ENCODE peak calls at places on chromosome 14, in six cellular contexts. One of them, this sample, is unnamed.

GRCh38 chr14:69980457-69981414 is 101.5 kb downstream of the SMOC1 start:
- DNase-seq in HCT116: peak; percentile 15
- DNase-seq in NT2/D1: peak; percentile 16
- DNase-seq in GM23248: no peak
- DNase-seq in H9: peak; percentile 32
- DNase-seq in IMR-90: no peak
- DNase-seq in this sample: no peak

GRCh38 chr14:97943619-97944018 is 1146.4 kb downstream of the VRK1 start:
- DNase-seq in IMR-90: no peak
- DNase-seq in HCT116: no peak
- DNase-seq in H9: no peak
- DNase-seq in NT2/D1: no peak
- DNase-seq in GM23248: no peak
- DNase-seq in this sample: no peak

GRCh38 chr14:35669782-35670181 is 135.8 kb downstream of the INSM2 start:
- DNase-seq in IMR-90: peak; percentile 87
- DNase-seq in HCT116: peak; percentile 66
- DNase-seq in H9: no peak
- DNase-seq in GM23248: peak; percentile 56
- DNase-seq in NT2/D1: no peak
- DNase-seq in this sample: no peak

GRCh38 chr14:50232276-50232642 is 881 bp upstream of the SOS2 start:
- DNase-seq in H9: no peak
- DNase-seq in IMR-90: no peak
- DNase-seq in NT2/D1: no peak
- DNase-seq in HCT116: no peak
- DNase-seq in GM23248: no peak
- DNase-seq in this sample: no peak

GRCh38 chr14:91223028-91223783 is 21.3 kb downstream of the GPR68 start:
- DNase-seq in H9: no peak
- DNase-seq in IMR-90: no peak
- DNase-seq in HCT116: peak; percentile 6
- DNase-seq in NT2/D1: no peak
- DNase-seq in GM23248: no peak
- DNase-seq in this sample: no peak

GRCh38 chr14:74712499-74713394 is at the start of the genes AREL1 and FCF1:
- DNase-seq in H9: peak; percentile 87
- DNase-seq in IMR-90: peak; percentile 91
- DNase-seq in GM23248: peak; percentile 96
- DNase-seq in HCT116: peak; percentile 85
- DNase-seq in NT2/D1: peak; percentile 63
- DNase-seq in this sample: peak; percentile 80

GRCh38 chr14:72583316-72584272 is 310.3 kb downstream of the DPF3 start:
- DNase-seq in NT2/D1: no peak
- DNase-seq in HCT116: no peak
- DNase-seq in IMR-90: peak; percentile 29
- DNase-seq in GM23248: no peak
- DNase-seq in H9: no peak
- DNase-seq in this sample: no peak

GRCh38 chr14:74459289-74459946 is 33.4 kb upstream of the SYNDIG1L start:
- DNase-seq in HCT116: no peak
- DNase-seq in GM23248: peak; percentile 93
- DNase-seq in IMR-90: peak; percentile 69
- DNase-seq in H9: peak; percentile 76
- DNase-seq in NT2/D1: no peak
- DNase-seq in this sample: no peak

GRCh38 chr14:70096866-70097265 is 91.9 kb downstream of the SLC8A3 start:
- DNase-seq in IMR-90: peak; percentile 14
- DNase-seq in GM23248: peak; percentile 45
- DNase-seq in NT2/D1: no peak
- DNase-seq in HCT116: no peak
- DNase-seq in H9: peak; percentile 60
- DNase-seq in this sample: no peak

GRCh38 chr14:90509403-90509802 is 112.6 kb downstream of the CALM1 start:
- DNase-seq in H9: no peak
- DNase-seq in NT2/D1: no peak
- DNase-seq in IMR-90: no peak
- DNase-seq in HCT116: no peak
- DNase-seq in GM23248: no peak
- DNase-seq in this sample: no peak

GRCh38 chr14:101707285-101707842 is 54.1 kb upstream of the PPP2R5C start:
- DNase-seq in GM23248: peak; percentile 84
- DNase-seq in NT2/D1: peak; percentile 60
- DNase-seq in H9: peak; percentile 83
- DNase-seq in HCT116: peak; percentile 70
- DNase-seq in IMR-90: peak; percentile 81
- DNase-seq in this sample: peak; percentile 61

GRCh38 chr14:63993992-63994391 is 141.2 kb downstream of the SYNE2 start:
- DNase-seq in IMR-90: no peak
- DNase-seq in H9: no peak
- DNase-seq in GM23248: no peak
- DNase-seq in HCT116: no peak
- DNase-seq in NT2/D1: no peak
- DNase-seq in this sample: no peak

GRCh38 chr14:23094666-23095195 is at the start of gene ACIN1:
- DNase-seq in IMR-90: peak; percentile 86
- DNase-seq in H9: no peak
- DNase-seq in NT2/D1: peak; percentile 80
- DNase-seq in HCT116: peak; percentile 74
- DNase-seq in GM23248: peak; percentile 90
- DNase-seq in this sample: peak; percentile 72

GRCh38 chr14:36513012-36513420 is 7.0 kb downstream of the NKX2-1 start:
- DNase-seq in HCT116: no peak
- DNase-seq in H9: no peak
- DNase-seq in NT2/D1: no peak
- DNase-seq in GM23248: no peak
- DNase-seq in IMR-90: no peak
- DNase-seq in this sample: no peak

GRCh38 chr14:61179776-61180398 is 101.3 kb downstream of the TMEM30B start:
- DNase-seq in H9: no peak
- DNase-seq in GM23248: no peak
- DNase-seq in HCT116: no peak
- DNase-seq in NT2/D1: no peak
- DNase-seq in IMR-90: peak; percentile 58
- DNase-seq in this sample: no peak

GRCh38 chr14:69850086-69850735 is 29.0 kb upstream of the SMOC1 start:
- DNase-seq in H9: peak; percentile 50
- DNase-seq in HCT116: no peak
- DNase-seq in IMR-90: no peak
- DNase-seq in NT2/D1: no peak
- DNase-seq in GM23248: no peak
- DNase-seq in this sample: no peak

GRCh38 chr14:54902521-54903420 is at the start of gene GCH1:
- DNase-seq in GM23248: peak; percentile 83
- DNase-seq in IMR-90: peak; percentile 16
- DNase-seq in NT2/D1: peak; percentile 28
- DNase-seq in H9: peak; percentile 86
- DNase-seq in HCT116: peak; percentile 61
- DNase-seq in this sample: peak; percentile 63

GRCh38 chr14:30610719-30611388 is 11.3 kb upstream of the SCFD1 start:
- DNase-seq in GM23248: peak; percentile 46
- DNase-seq in IMR-90: peak; percentile 81
- DNase-seq in HCT116: peak; percentile 36
- DNase-seq in H9: no peak
- DNase-seq in NT2/D1: no peak
- DNase-seq in this sample: no peak

GRCh38 chr14:68397371-68397779 is 395.5 kb downstream of the ZFP36L1 start:
- DNase-seq in HCT116: no peak
- DNase-seq in IMR-90: no peak
- DNase-seq in H9: no peak
- DNase-seq in NT2/D1: no peak
- DNase-seq in GM23248: no peak
- DNase-seq in this sample: no peak

GRCh38 chr14:94974893-94975292 is 182.4 kb downstream of the DICER1 start:
- DNase-seq in HCT116: no peak
- DNase-seq in IMR-90: no peak
- DNase-seq in GM23248: no peak
- DNase-seq in NT2/D1: no peak
- DNase-seq in H9: no peak
- DNase-seq in this sample: no peak

GRCh38 chr14:96095581-96096476 is 56.7 kb downstream of the C14orf132 start:
- DNase-seq in NT2/D1: no peak
- DNase-seq in HCT116: no peak
- DNase-seq in GM23248: peak; percentile 86
- DNase-seq in H9: no peak
- DNase-seq in IMR-90: peak; percentile 92
- DNase-seq in this sample: no peak

DNA sequence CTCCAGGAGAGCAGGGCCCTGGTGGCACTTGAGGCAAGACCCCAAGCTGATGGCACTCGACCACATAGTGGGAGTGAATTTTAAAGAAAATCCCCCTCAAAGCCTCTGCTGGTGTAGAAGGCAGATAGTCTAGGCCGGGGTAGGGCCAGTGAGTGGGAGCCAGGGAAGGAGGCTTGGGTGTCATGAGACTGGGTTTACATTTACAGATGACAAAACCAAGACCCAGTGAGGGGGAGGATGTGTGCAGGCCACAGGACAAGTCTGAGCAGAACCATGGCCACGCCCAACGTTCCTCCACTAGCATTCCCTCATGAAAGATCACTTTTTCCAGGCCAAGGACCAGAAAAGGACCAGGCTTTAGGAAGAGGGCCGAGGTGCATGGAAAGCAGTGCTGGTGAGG is 42.0 kb downstream of the EVL start:
- DNase-seq in IMR-90: no peak
- DNase-seq in NT2/D1: no peak
- DNase-seq in HCT116: no peak
- DNase-seq in GM23248: peak; percentile 14
- DNase-seq in H9: no peak
- DNase-seq in this sample: no peak
- H3K9ac ChIP-seq in IMR-90: no peak overlapping the region
- H3K9ac ChIP-seq in NT2/D1: no peak overlapping the region
- H3K9ac ChIP-seq in HCT116: no peak overlapping the region
- H3K9ac ChIP-seq in GM23248: no peak overlapping the region
- H3K9ac ChIP-seq in H9: no peak overlapping the region
- H3K9ac ChIP-seq in this sample: no peak overlapping the region

GRCh38 chr14:76901171-76902055 is 75.2 kb downstream of the LRRC74A start:
- DNase-seq in GM23248: peak; percentile 34
- DNase-seq in HCT116: no peak
- DNase-seq in H9: no peak
- DNase-seq in IMR-90: peak; percentile 9
- DNase-seq in NT2/D1: no peak
- DNase-seq in this sample: no peak

GRCh38 chr14:76902591-76902990 is 76.4 kb downstream of the LRRC74A start:
- DNase-seq in HCT116: no peak
- DNase-seq in GM23248: no peak
- DNase-seq in IMR-90: no peak
- DNase-seq in NT2/D1: no peak
- DNase-seq in H9: no peak
- DNase-seq in this sample: no peak

GRCh38 chr14:76904100-76904739 is 78.0 kb downstream of the LRRC74A start:
- DNase-seq in GM23248: peak; percentile 99
- DNase-seq in NT2/D1: no peak
- DNase-seq in IMR-90: peak; percentile 98
- DNase-seq in H9: no peak
- DNase-seq in HCT116: no peak
- DNase-seq in this sample: no peak

GRCh38 chr14:76908834-76909233 is 82.6 kb downstream of the LRRC74A start:
- DNase-seq in HCT116: no peak
- DNase-seq in IMR-90: no peak
- DNase-seq in NT2/D1: no peak
- DNase-seq in GM23248: no peak
- DNase-seq in H9: no peak
- DNase-seq in this sample: peak; percentile 46

GRCh38 chr14:76904740-76905569 is 78.7 kb downstream of the LRRC74A start:
- DNase-seq in GM23248: peak; percentile 99
- DNase-seq in H9: no peak
- DNase-seq in IMR-90: peak; percentile 99
- DNase-seq in NT2/D1: no peak
- DNase-seq in HCT116: peak; percentile 87
- DNase-seq in this sample: peak; percentile 51
- H3K9ac ChIP-seq in GM23248: peak overlapping the region; percentile 92
- H3K9ac ChIP-seq in H9: no peak overlapping the region
- H3K9ac ChIP-seq in IMR-90: peak overlapping the region; percentile 62
- H3K9ac ChIP-seq in NT2/D1: peak overlapping the region; percentile 69
- H3K9ac ChIP-seq in HCT116: peak overlapping the region; percentile 59
- H3K9ac ChIP-seq in this sample: no peak overlapping the region

GRCh38 chr14:104266643-104267575 is 128.5 kb downstream of the KIF26A start:
- DNase-seq in IMR-90: no peak
- DNase-seq in NT2/D1: no peak
- DNase-seq in GM23248: no peak
- DNase-seq in H9: peak; percentile 20
- DNase-seq in HCT116: no peak
- DNase-seq in this sample: no peak
- H3K9ac ChIP-seq in IMR-90: no peak overlapping the region
- H3K9ac ChIP-seq in NT2/D1: no peak overlapping the region
- H3K9ac ChIP-seq in GM23248: no peak overlapping the region
- H3K9ac ChIP-seq in H9: no peak overlapping the region
- H3K9ac ChIP-seq in HCT116: no peak overlapping the region
- H3K9ac ChIP-seq in this sample: no peak overlapping the region

DNA sequence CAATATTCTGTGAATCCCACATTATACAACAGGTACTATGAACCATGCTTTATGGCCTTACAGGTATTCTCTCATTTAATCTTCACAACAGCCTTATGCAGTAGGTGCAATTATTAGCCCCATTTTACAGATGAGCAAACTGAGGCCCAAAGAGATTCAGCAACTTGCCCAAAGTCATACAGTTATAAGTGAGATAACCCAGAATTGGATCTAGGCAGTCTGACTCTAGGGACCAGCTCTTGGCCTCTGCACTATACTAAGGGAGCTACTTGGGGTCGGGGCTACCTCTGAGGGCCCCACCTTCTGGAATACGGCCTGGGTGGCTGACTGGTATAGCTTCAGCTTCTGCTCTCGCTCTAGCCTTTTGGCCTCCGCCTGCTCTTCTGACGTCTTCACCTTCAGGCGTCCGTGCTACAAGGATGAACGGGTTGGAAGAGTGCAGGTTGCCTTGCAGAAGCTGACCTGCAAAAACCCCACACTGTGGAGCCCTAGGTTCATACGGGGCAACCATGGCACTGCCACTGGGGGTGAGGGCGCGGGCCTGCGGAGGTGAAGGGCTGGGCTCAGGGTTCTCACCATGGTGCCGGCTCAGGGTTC is 762 bp downstream of the RABGGTA start:
- DNase-seq in NT2/D1: no peak
- DNase-seq in HCT116: peak; percentile 8
- DNase-seq in H9: no peak
- DNase-seq in GM23248: peak; percentile 55
- DNase-seq in IMR-90: no peak
- DNase-seq in this sample: no peak
- H3K9ac ChIP-seq in NT2/D1: peak overlapping the region; percentile 87
- H3K9ac ChIP-seq in HCT116: peak overlapping the region; percentile 94
- H3K9ac ChIP-seq in H9: no peak overlapping the region
- H3K9ac ChIP-seq in GM23248: peak overlapping the region; percentile 98
- H3K9ac ChIP-seq in IMR-90: peak overlapping the region; percentile 92
- H3K9ac ChIP-seq in this sample: peak overlapping the region; percentile 94